ENCODE peak calls at places on chromosomes 12 and 14, in eight cellular contexts. D, L, Y, R, E, G, M and H are unnamed samples.

GRCh38 chr12:127133675-127134335 is 1133.2 kb upstream of the TMEM132C start:
- DNase-seq in R (no peak), D (no peak), L (no peak), M (no peak), E (no peak), G (no peak), Y (no peak), H (no peak)

GRCh38 chr12:130013771-130014484 is 110.1 kb upstream of the TMEM132D start:
- DNase-seq in L (peak; percentile 68), E (no peak), Y (no peak), D (peak; percentile 62), G (peak; percentile 26), R (peak; percentile 89), M (peak; percentile 76), H (peak; percentile 60)

GRCh38 chr12:91922139-91922538 is 223.5 kb downstream of the BTG1 start:
- DNase-seq in R (no peak), Y (peak; percentile 5), G (no peak), L (no peak), E (no peak), D (no peak), M (no peak), H (no peak)

GRCh38 chr12:44078273-44078672 is 242.4 kb downstream of the TMEM117 start:
- DNase-seq in L (no peak), E (no peak), D (no peak), Y (peak; percentile 4), G (no peak), M (no peak), R (no peak), H (no peak)

GRCh38 chr12:6083606-6084005 is 40.9 kb downstream of the VWF start:
- DNase-seq in E (no peak), L (no peak), G (no peak), M (no peak), D (no peak), R (no peak), Y (no peak), H (no peak)

GRCh38 chr12:27194644-27195043 is 49.4 kb upstream of the STK38L start:
- DNase-seq in Y (no peak), R (no peak), D (no peak), L (no peak), E (no peak), G (no peak), M (no peak), H (no peak)

GRCh38 chr14:32896979-32897723 is 41.5 kb upstream of the NPAS3 start:
- DNase-seq in E (no peak), D (no peak), R (no peak), G (peak; percentile 25), M (no peak), Y (peak; percentile 7), L (no peak), H (no peak)

GRCh38 chr14:76236172-76237130 is 84.7 kb downstream of the GPATCH2L start:
- DNase-seq in Y (peak; percentile 55), L (no peak), D (no peak), R (no peak), G (no peak), E (peak; percentile 63), M (no peak), H (no peak)

GRCh38 chr12:108825205-108825950 is 32.0 kb downstream of the SSH1 start:
- DNase-seq in R (no peak), G (no peak), D (no peak), L (no peak), M (no peak), Y (peak; percentile 76), E (peak; percentile 63), H (no peak)

DNA sequence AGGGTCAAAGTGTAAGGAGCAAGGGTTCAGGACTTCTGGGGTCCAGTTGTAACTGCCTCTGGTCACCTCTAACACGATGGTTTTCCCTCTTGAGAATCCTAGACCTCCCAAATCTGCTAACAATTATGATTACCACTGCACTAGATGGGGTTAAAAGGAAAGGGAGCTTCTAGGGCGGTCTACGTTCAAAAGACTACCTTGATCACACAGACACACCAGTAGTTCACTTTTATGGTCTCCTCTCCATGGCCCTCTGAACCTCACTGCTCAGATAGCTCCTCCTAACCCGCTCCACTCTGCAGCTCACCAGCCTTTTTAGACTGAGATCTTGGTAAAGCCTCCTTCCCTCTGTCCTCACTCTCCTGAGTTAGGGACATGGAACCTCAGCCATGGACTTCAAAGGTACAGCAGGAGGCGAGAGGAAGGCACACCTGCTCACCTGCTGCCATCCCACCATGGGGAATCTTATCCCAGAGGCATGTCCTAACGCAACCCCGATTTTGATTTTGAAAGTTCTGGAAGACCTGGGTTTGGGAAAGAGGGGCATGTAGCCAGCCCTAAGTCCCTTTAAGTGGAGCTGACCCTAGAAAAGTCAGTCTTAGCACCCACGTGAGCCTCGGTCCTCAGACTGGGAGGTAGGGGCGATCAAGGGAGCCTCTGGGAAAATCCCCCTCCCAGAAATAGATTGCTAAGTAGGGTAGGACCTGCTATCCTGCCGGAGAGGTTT is 1.4 kb downstream of the ZNF219 start:
- DNase-seq in E (no peak), G (no peak), M (no peak), R (peak; percentile 14), Y (no peak), D (no peak), L (no peak), H (no peak)
- TF ChIP-seq USF2 in E (no peak), G (no peak), M (no peak), R (no peak), Y (no peak), D (no peak), L (no peak), H (no peak)

GRCh38 chr12:68772714-68773113 is 26.7 kb downstream of the SLC35E3 start:
- DNase-seq in E (peak; percentile 20), M (no peak), G (no peak), R (no peak), D (no peak), L (no peak), Y (no peak), H (no peak)
- TF ChIP-seq USF2 in E (no peak), M (no peak), G (no peak), R (no peak), D (no peak), L (no peak), Y (no peak), H (no peak)

GRCh38 chr12:58916891-58917570 is 3.3 kb downstream of the LRIG3 start:
- DNase-seq in D (no peak), E (no peak), L (no peak), M (no peak), Y (peak; percentile 63), R (no peak), G (no peak), H (no peak)

GRCh38 chr12:58920102-58920955 is at the start of gene LRIG3:
- DNase-seq in G (peak; percentile 76), R (peak; percentile 65), Y (peak; percentile 89), M (peak; percentile 27), L (peak; percentile 79), D (no peak), E (no peak), H (peak; percentile 90)

GRCh38 chr12:58919271-58920101 is 818 bp downstream of the LRIG3 start:
- DNase-seq in R (no peak), E (no peak), L (no peak), M (no peak), Y (peak; percentile 58), G (peak; percentile 27), D (no peak), H (peak; percentile 41)

GRCh38 chr12:58917699-58918334 is 2.5 kb downstream of the LRIG3 start:
- DNase-seq in D (no peak), Y (no peak), E (no peak), G (no peak), R (no peak), M (no peak), L (no peak), H (no peak)

DNA sequence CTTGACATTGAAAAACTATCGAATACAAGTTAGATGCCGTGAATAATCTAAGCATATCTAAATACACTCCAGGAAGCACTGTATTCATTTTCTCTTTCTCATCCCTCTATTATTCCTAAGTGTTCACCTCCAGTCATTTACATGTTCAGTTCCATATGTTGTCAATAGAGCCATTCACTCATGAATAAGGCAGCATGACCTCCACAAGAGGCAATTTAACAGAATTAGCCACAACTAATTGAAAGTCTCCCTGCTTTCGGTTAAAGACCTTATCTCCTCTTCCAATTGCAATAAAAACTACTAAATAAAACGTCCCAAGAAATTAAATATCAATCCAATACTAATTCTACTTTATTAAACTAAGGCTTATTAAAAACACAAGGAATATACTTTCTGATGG is 1.8 kb downstream of the LRIG3 start:
- DNase-seq in E (no peak), L (no peak), R (no peak), D (no peak), Y (peak; percentile 15), G (no peak), M (no peak), H (no peak)
- TF ChIP-seq USF2 in E (no peak), L (no peak), R (no peak), D (no peak), Y (no peak), G (no peak), M (no peak), H (no peak)

GRCh38 chr12:67543371-67543770 is 105.2 kb upstream of the DYRK2 start:
- DNase-seq in M (no peak), G (no peak), R (no peak), L (no peak), Y (no peak), D (no peak), E (no peak), H (no peak)

GRCh38 chr12:67539946-67540345 is 108.6 kb upstream of the DYRK2 start:
- DNase-seq in L (no peak), G (no peak), D (no peak), Y (no peak), M (no peak), E (no peak), R (no peak), H (no peak)

GRCh38 chr12:67541625-67541991 is 106.9 kb upstream of the DYRK2 start:
- DNase-seq in M (no peak), R (no peak), G (no peak), E (no peak), D (no peak), Y (no peak), L (no peak), H (no peak)

GRCh38 chr12:67539329-67539728 is 109.2 kb upstream of the DYRK2 start:
- DNase-seq in L (no peak), M (no peak), E (no peak), D (no peak), Y (no peak), R (no peak), G (no peak), H (no peak)

DNA sequence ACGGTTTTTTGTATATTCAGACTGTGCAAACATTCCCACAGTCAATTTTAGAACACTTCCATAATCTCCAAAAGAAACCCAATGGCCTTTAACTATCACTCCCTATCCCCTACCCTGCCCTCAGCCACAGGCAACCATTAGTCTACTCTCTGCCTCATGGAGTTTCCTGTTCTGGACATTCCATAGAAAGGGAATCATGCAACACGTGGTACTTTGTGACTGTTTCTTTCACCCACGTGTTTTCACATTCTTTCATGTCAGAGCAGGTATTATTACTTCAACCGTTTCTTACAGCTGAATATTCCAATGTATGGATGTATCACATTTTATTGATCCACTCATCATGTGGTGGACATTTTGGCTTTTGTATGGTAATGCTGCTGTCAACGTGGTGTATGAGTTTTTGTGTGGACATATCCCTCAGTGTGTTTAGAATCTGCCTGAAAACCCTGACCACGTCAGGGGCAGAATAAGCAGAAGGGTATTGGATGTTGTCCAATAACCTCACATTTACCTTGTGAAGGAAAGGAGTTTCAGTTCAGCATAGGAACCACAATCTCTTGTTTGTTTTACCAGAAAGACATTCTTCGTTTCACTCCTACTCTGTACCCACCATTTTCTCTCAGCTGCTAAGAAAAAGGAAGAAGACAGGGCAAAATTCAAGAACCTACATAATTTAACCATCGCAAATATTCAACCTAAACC is 107.5 kb upstream of the DYRK2 start:
- DNase-seq in E (peak; percentile 23), R (no peak), L (no peak), M (no peak), G (no peak), D (no peak), Y (peak; percentile 16), H (no peak)
- TF ChIP-seq USF2 in E (no peak), R (no peak), L (no peak), M (no peak), G (no peak), D (no peak), Y (peak; percentile 69), H (peak; percentile 55)